ENCODE peak calls at places on chromosomes 16 and 17, in nine cellular contexts. L, O, N, E, K, W, T, I and C are unnamed samples.

GRCh38 chr16:47667956-47668355 is 206.8 kb downstream of the PHKB start:
- DNase-seq in T (no peak), L (no peak), W (no peak), E (no peak), K (no peak), O (no peak), I (no peak), N (no peak), C (no peak)

GRCh38 chr17:58741121-58741625 is 14.5 kb upstream of the PPM1E start:
- DNase-seq in E (no peak), K (no peak), T (no peak), O (no peak), N (peak), L (peak), W (no peak), I (no peak), C (peak)

GRCh38 chr16:27242868-27243590 is 25.5 kb downstream of the NSMCE1 start:
- DNase-seq in O (no peak), N (peak), E (peak), L (peak), I (peak), W (no peak), T (no peak), K (no peak), C (peak)

GRCh38 chr17:81432873-81433451 is 37.7 kb downstream of the BAHCC1 start:
- DNase-seq in N (no peak), O (no peak), K (no peak), W (no peak), T (no peak), L (no peak), I (no peak), E (no peak), C (no peak)

GRCh38 chr17:5283531-5284315 is 1.6 kb downstream of the RABEP1 start:
- DNase-seq in W (no peak), E (no peak), O (no peak), I (no peak), L (no peak), K (no peak), N (no peak), T (no peak), C (no peak)

GRCh38 chr17:17087424-17088103 is 45.3 kb downstream of the MPRIP start:
- DNase-seq in N (no peak), T (peak), K (no peak), L (no peak), E (no peak), I (no peak), O (no peak), W (peak), C (no peak)

GRCh38 chr16:2147378-2147777 is 1.0 kb upstream of the RAB26 start:
- DNase-seq in O (no peak), L (no peak), N (no peak), I (no peak), K (no peak), E (no peak), W (peak), T (no peak), C (no peak)

GRCh38 chr17:75738218-75738802 is 17.1 kb downstream of the ITGB4 start:
- DNase-seq in W (no peak), L (peak), O (no peak), N (no peak), E (peak), T (no peak), K (no peak), I (no peak), C (no peak)

GRCh38 chr17:80948961-80949450 is 42.6 kb upstream of the CHMP6 start:
- DNase-seq in K (no peak), O (no peak), T (peak), E (no peak), L (no peak), N (no peak), I (no peak), W (peak), C (no peak)

GRCh38 chr16:84357191-84357651 is 11.1 kb upstream of the ATP2C2 start:
- DNase-seq in W (no peak), N (no peak), L (peak), K (no peak), T (no peak), E (no peak), O (no peak), I (no peak), C (peak)

GRCh38 chr16:56234737-56235136 is 43.4 kb downstream of the GNAO1 start:
- DNase-seq in I (no peak), T (no peak), N (no peak), O (no peak), L (no peak), K (no peak), W (no peak), E (no peak), C (no peak)

GRCh38 chr16:68760671-68761275 is 23.7 kb downstream of the CDH1 start:
- DNase-seq in W (no peak), I (no peak), L (peak), T (no peak), K (peak), O (no peak), E (no peak), N (no peak), C (peak)

GRCh38 chr17:2959371-2960130 is 103.9 kb downstream of the OR1D5 start:
- DNase-seq in L (no peak), O (no peak), N (no peak), T (no peak), W (no peak), I (no peak), K (no peak), E (no peak), C (no peak)